ENCODE peak calls at places on chromosomes 12 and 14, in seven cellular contexts. D is foreskin melanocyte; T is CD8-positive, alpha-beta memory T cell; P is omental fat pad; J is left cardiac atrium; N is T-helper 2 cell; R is RWPE2. E is an unnamed sample.
A peak's percentile ranks its signal among the peaks of the same experiment; 100 is the strongest.

GRCh38 chr12:28033538-28033915 is 61.0 kb upstream of the PTHLH start:
- DNase-seq in T (no peak), R (no peak), P (no peak), J (no peak), N (no peak), D (no peak), E (no peak)

GRCh38 chr12:121581681-121582439 is 1.0 kb upstream of the KDM2B start:
- DNase-seq in R (no peak), N (no peak), T (no peak), D (no peak), P (no peak), J (no peak), E (no peak)

GRCh38 chr12:50040657-50041056 is 15.4 kb upstream of the RACGAP1 start:
- DNase-seq in N (no peak), R (no peak), T (no peak), J (no peak), D (no peak), P (no peak), E (no peak)

GRCh38 chr12:66648336-66648735 is 30.5 kb downstream of the GRIP1 start:
- DNase-seq in P (no peak), T (no peak), D (no peak), N (no peak), J (no peak), R (no peak), E (no peak)

GRCh38 chr12:100716949-100717732 is 77.4 kb upstream of the ANO4 start:
- DNase-seq in D (no peak), R (peak; percentile 37), T (no peak), P (no peak), N (no peak), J (peak; percentile 22), E (no peak)

GRCh38 chr12:62256408-62257079 is 3.7 kb upstream of the USP15 start:
- DNase-seq in J (no peak), D (no peak), P (peak; percentile 48), R (no peak), N (no peak), T (no peak), E (no peak)

GRCh38 chr14:100835278-100836052 is 9.5 kb downstream of the MEG3 start:
- DNase-seq in J (no peak), T (no peak), D (no peak), N (no peak), R (no peak), P (no peak), E (no peak)

GRCh38 chr12:49941556-49942511 is 8.7 kb upstream of the AQP2 start:
- DNase-seq in P (no peak), R (no peak), T (no peak), D (peak; percentile 20), J (no peak), N (no peak), E (no peak)

GRCh38 chr12:123319273-123319672 is 45.4 kb downstream of the SBNO1 start:
- DNase-seq in R (no peak), P (no peak), T (no peak), J (no peak), N (no peak), D (no peak), E (no peak)

GRCh38 chr14:30921305-30921704 is 46.9 kb downstream of the COCH start:
- DNase-seq in R (no peak), D (no peak), T (no peak), J (no peak), N (no peak), P (no peak), E (no peak)